ENCODE peak calls at places on chromosomes 6 and 20, in six cellular contexts. I is psoas muscle, L is choroid plexus epithelial cell, O is BJ, A is heart left ventricle, D is foreskin fibroblast. V is an unnamed sample.

GRCh38 chr20:50054626-50055511 is 58.1 kb downstream of the UBE2V1 start:
- DNase-seq in O (no peak), A (peak), L (peak), I (no peak), D (peak), V (no peak)

GRCh38 chr20:5148581-5148980 is 21.8 kb downstream of the CDS2 start:
- DNase-seq in O (no peak), L (no peak), I (no peak), A (no peak), D (no peak), V (no peak)

GRCh38 chr6:32973144-32973854 is 4.9 kb downstream of the BRD2 start:
- DNase-seq in D (peak), A (no peak), L (peak), O (no peak), I (no peak), V (no peak)

GRCh38 chr6:142377112-142377848 is 75.5 kb downstream of the ADGRG6 start:
- DNase-seq in I (no peak), D (no peak), A (no peak), O (no peak), L (peak), V (no peak)

GRCh38 chr6:126307859-126308258 is 32.1 kb upstream of the CENPW start:
- DNase-seq in L (peak), I (peak), O (peak), A (no peak), D (peak), V (peak)

GRCh38 chr20:63440366-63440955 is 32.0 kb downstream of the KCNQ2 start:
- DNase-seq in A (no peak), I (no peak), O (no peak), D (no peak), L (no peak), V (no peak)

GRCh38 chr6:125357515-125358256 is 55.9 kb upstream of the HDDC2 start:
- DNase-seq in O (no peak), I (no peak), A (peak), D (no peak), L (peak), V (no peak)

GRCh38 chr6:39335780-39336541 is 13.5 kb upstream of the KCNK16 start:
- DNase-seq in I (no peak), A (peak), D (peak), L (no peak), O (no peak), V (no peak)

GRCh38 chr6:14046476-14047068 is 71.0 kb upstream of the CD83 start:
- DNase-seq in I (no peak), A (no peak), O (no peak), D (peak), L (peak), V (no peak)

GRCh38 chr6:97437087-97437486 is 154.1 kb upstream of the MMS22L start:
- DNase-seq in I (no peak), D (peak), O (no peak), L (peak), A (no peak), V (no peak)

GRCh38 chr6:159633196-159633595 is 59.8 kb downstream of the SOD2 start:
- DNase-seq in I (no peak), O (no peak), D (peak), L (peak), A (no peak), V (no peak)

GRCh38 chr20:12623870-12624269 is 384.9 kb upstream of the SPTLC3 start:
- DNase-seq in L (no peak), D (no peak), I (no peak), O (no peak), A (no peak), V (no peak)

GRCh38 chr6:33417127-33417902 is 592 bp downstream of the CUTA start:
- DNase-seq in L (peak), I (no peak), D (peak), A (no peak), O (peak), V (peak)

GRCh38 chr6:168099201-168100010 is 20.4 kb upstream of the FRMD1 start:
- DNase-seq in A (no peak), O (no peak), D (no peak), L (no peak), I (peak), V (no peak)

GRCh38 chr20:44186201-44186600 is 787 bp downstream of the JPH2 start:
- DNase-seq in L (no peak), I (peak), O (no peak), A (peak), D (no peak), V (no peak)

GRCh38 chr6:16711551-16712249 is 49.6 kb downstream of the ATXN1 start:
- DNase-seq in A (no peak), I (no peak), L (no peak), D (peak), O (no peak), V (no peak)

GRCh38 chr6:121647905-121648304 is 212.5 kb downstream of the GJA1 start:
- DNase-seq in O (no peak), A (no peak), D (peak), I (no peak), L (peak), V (peak)

GRCh38 chr20:47358052-47358671 is 1.7 kb upstream of the ZMYND8 start:
- DNase-seq in I (peak), A (no peak), O (no peak), D (no peak), L (no peak), V (no peak)

GRCh38 chr20:47356220-47356525 is 326 bp downstream of the ZMYND8 start:
- DNase-seq in L (no peak), A (no peak), O (no peak), D (no peak), I (no peak), V (no peak)

GRCh38 chr20:47355489-47356219 is 845 bp downstream of the ZMYND8 start:
- DNase-seq in I (no peak), A (no peak), D (peak), O (no peak), L (no peak), V (no peak)

GRCh38 chr20:47357296-47358051 is 975 bp upstream of the ZMYND8 start:
- DNase-seq in I (peak), A (peak), O (peak), D (peak), L (peak), V (peak)

DNA sequence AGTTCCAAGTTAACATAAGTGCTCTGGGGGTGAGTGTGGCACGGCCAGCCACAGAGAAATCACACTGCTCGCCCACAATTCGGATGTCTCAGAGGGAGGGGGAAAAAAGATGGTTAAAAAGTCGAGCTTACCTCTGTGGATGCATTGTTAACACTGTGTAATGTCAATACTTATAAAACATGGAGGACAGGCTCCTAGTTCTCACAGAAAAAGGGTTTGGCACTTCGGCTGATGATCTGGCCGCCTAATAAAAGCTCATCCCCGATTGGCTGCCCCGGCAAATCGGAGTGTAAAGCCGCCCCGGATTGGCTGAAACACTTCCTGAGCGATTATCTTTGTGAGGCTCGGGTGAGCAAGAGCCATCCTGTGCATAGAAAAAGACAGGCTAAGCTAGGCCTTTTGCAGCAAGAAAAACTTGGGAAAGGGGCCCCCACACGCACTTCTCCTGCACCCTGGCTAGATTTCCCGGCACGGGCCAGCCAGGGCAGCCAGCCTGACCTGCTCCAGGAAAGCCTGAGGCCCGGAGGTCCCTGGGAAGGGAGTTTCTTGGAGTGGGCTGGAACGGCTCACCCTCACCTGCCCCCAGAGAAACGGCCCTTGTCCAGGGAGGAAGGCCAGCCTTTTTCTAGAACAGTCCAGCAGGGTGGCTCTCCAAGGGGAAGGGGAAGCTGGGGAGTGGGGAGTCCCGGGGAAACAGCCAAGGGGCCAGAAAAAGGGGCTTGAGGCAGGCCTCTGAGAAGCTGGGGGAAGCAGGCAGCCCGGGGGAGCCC is at the start of gene ZMYND8:
- DNase-seq in L (peak), D (peak), O (peak), I (peak), A (peak), V (peak)
- H3K4me3 ChIP-seq in L (peak), D (peak), O (no peak), I (peak), A (no peak), V (peak)

GRCh38 chr20:30284533-30284932 is 972.9 kb upstream of the DEFB115 start:
- DNase-seq in A (no peak), L (no peak), I (no peak), O (no peak), D (no peak), V (no peak)
- H3K4me3 ChIP-seq in A (no peak), L (peak), I (peak), O (peak), D (no peak), V (peak)

DNA sequence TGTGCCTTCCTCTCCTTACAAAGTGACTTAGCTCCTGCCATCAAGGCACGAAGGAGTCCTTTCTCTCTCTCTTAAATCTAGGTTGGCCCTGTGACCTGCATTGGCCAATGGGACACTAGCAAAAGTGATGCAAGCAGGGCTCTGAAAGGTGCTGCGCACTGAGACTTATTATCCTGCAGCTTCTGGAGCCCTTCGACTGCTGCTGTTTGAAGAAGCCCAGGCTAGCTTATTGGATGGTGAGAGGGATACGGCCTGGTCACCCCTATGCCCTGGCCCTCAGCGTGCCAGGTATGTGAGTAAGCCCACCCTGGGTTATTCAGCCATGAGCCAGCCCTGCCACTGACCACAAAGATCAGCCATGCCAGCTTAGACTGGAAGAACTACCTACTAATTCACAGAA is 74.5 kb upstream of the GGTLC1 start:
- DNase-seq in A (no peak), D (no peak), O (no peak), I (no peak), L (no peak), V (no peak)
- H3K4me3 ChIP-seq in A (no peak), D (no peak), O (no peak), I (no peak), L (no peak), V (no peak)

DNA sequence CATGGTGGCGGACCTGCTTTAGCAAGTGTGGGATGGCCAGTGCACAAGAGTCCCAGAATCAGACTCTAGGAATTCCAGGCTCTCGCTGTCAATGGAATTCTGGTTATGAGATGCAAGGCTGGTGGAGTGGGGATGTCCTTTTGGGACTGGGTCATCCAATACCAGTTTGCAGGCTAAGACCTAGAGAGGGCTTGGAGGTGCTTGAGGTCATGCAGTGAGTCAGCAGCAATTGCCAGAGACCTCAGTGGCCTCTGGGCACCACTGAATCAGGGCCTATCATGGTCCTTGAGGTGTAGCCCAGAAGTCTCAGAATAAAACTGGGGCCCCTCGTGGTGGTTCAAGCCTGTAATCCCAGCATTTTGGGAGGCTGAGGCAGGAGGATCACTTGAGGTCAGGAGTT is 1.4 kb upstream of the SCRT2 start:
- DNase-seq in L (no peak), O (no peak), I (no peak), D (no peak), A (no peak), V (no peak)
- H3K4me3 ChIP-seq in L (no peak), O (no peak), I (no peak), D (no peak), A (no peak), V (no peak)

GRCh38 chr6:105181981-105182515 is 2.2 kb upstream of the POPDC3 start:
- DNase-seq in A (no peak), L (no peak), D (no peak), O (no peak), I (no peak), V (no peak)

GRCh38 chr6:105178110-105178509 is 1.7 kb downstream of the POPDC3 start:
- DNase-seq in D (peak), I (no peak), A (no peak), O (peak), L (peak), V (peak)

GRCh38 chr6:105177521-105177920 is 2.3 kb downstream of the POPDC3 start:
- DNase-seq in L (no peak), I (no peak), D (no peak), A (no peak), O (no peak), V (no peak)

GRCh38 chr6:105178636-105179035 is 1.2 kb downstream of the POPDC3 start:
- DNase-seq in L (no peak), A (no peak), I (no peak), D (no peak), O (no peak), V (no peak)

GRCh38 chr6:105179244-105180065 is at the start of gene POPDC3:
- DNase-seq in D (peak), I (peak), A (peak), L (peak), O (no peak), V (no peak)
- H3K4me3 ChIP-seq in D (peak), I (peak), A (peak), L (peak), O (peak), V (peak)

DNA sequence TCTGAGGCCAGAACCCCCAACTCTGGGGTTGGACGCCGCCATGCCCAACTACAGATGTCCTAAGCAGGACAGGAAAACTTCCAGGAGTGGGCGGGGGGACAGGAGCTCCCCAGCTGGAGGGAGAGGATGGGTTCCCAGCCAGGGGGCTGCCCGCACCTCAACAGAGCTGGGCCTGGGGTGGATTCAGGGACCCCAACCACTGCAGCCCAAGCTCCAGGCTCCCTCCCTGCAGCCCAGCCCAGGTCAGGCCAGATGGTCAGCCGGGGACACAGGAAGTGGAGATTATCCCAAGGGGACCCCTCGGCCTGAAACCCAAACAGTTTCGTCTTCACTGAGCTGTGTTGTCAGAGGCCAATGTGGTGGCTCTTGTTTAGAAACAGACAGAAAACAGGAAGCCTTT is 9.4 kb downstream of the LAMA5 start:
- DNase-seq in O (no peak), I (peak), D (no peak), L (no peak), A (peak), V (no peak)
- H3K4me3 ChIP-seq in O (no peak), I (peak), D (no peak), L (no peak), A (no peak), V (no peak)

GRCh38 chr20:59498291-59498690 is 106.0 kb upstream of the PHACTR3 start:
- DNase-seq in L (no peak), D (no peak), O (no peak), A (no peak), I (no peak), V (no peak)

GRCh38 chr20:59499863-59500262 is 104.5 kb upstream of the PHACTR3 start:
- DNase-seq in O (no peak), A (no peak), D (no peak), L (no peak), I (no peak), V (no peak)

GRCh38 chr20:59495894-59496510 is 108.3 kb upstream of the PHACTR3 start:
- DNase-seq in O (no peak), L (peak), D (peak), A (peak), I (peak), V (no peak)

GRCh38 chr20:59495166-59495565 is 109.2 kb upstream of the PHACTR3 start:
- DNase-seq in L (no peak), A (no peak), D (no peak), I (no peak), O (no peak), V (no peak)

GRCh38 chr20:59493926-59494325 is 110.4 kb upstream of the PHACTR3 start:
- DNase-seq in O (no peak), D (no peak), I (no peak), L (no peak), A (no peak), V (no peak)
- H3K4me3 ChIP-seq in O (no peak), D (no peak), I (no peak), L (no peak), A (no peak), V (no peak)

GRCh38 chr20:32474009-32474716 is 111.0 kb downstream of the NOL4L start:
- DNase-seq in O (no peak), D (no peak), L (peak), A (peak), I (no peak), V (no peak)

GRCh38 chr20:32473231-32474008 is 111.7 kb downstream of the NOL4L start:
- DNase-seq in L (no peak), O (no peak), I (no peak), D (no peak), A (peak), V (no peak)

GRCh38 chr20:32474717-32474966 is 110.5 kb downstream of the NOL4L start:
- DNase-seq in D (no peak), A (peak), O (no peak), L (no peak), I (no peak), V (no peak)

GRCh38 chr20:32470940-32471339 is 112.8 kb downstream of the ASXL1 start:
- DNase-seq in I (no peak), A (no peak), L (peak), O (no peak), D (no peak), V (no peak)

GRCh38 chr20:32472581-32473207 is 112.4 kb downstream of the NOL4L start:
- DNase-seq in O (no peak), L (no peak), D (no peak), A (no peak), I (no peak), V (no peak)
- H3K4me3 ChIP-seq in O (no peak), L (no peak), D (no peak), A (no peak), I (peak), V (no peak)

GRCh38 chr6:135604035-135604865 is 106.7 kb upstream of the AHI1 start:
- DNase-seq in O (no peak), L (no peak), A (no peak), D (no peak), I (no peak), V (no peak)

GRCh38 chr6:135601857-135602256 is 104.3 kb upstream of the AHI1 start:
- DNase-seq in L (no peak), A (no peak), I (no peak), D (no peak), O (no peak), V (no peak)

GRCh38 chr6:135600931-135601330 is 103.4 kb upstream of the AHI1 start:
- DNase-seq in I (no peak), D (no peak), L (no peak), A (no peak), O (no peak), V (no peak)

GRCh38 chr6:135603249-135603648 is 105.7 kb upstream of the AHI1 start:
- DNase-seq in D (no peak), L (no peak), O (no peak), I (no peak), A (no peak), V (no peak)

DNA sequence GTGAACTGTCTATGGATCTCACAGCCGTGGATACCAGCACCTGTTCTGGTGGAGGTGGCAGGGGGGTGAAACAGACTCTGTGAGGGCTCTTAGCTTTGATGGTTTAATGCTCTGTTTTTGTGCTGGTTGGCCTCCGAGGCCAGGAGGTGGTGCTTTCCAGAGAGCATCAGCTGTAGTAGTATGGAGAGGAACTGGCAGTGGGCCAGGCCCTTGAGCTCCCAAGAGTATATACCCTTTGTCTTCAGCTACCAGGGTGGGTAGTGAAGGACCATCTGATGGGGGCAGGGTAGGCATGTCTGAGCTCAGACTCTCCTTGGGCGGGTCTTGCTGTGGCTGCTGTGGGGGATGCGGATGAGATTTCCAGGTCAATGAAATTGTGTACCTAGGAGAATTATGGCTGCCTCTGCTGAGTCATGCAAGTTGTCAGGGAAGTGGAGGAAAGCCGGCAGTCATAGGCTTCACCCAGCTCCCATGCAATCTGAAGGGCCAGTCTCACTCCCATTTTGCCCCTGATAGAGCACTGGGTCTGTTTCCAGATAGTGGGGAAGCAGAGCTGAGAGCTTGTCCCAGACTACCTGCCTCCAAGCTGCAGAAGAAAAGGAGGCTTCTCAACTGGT is 102.7 kb upstream of the AHI1 start:
- DNase-seq in A (no peak), I (no peak), D (no peak), O (no peak), L (no peak), V (no peak)
- H3K4me3 ChIP-seq in A (no peak), I (no peak), D (no peak), O (no peak), L (no peak), V (no peak)